ENCODE peak calls at places on chromosomes 16 and 17, in nine cellular contexts. One of them, this sample, is unnamed.
A peak's percentile ranks its signal among the peaks of the same experiment; 100 is the strongest.

GRCh38 chr17:17032131-17032692 is 10.0 kb upstream of the MPRIP start:
- DNase-seq in tibial nerve: no peak
- DNase-seq in mesendoderm: no peak
- DNase-seq in suprapubic skin: peak; percentile 67
- DNase-seq in pancreas: peak; percentile 83
- DNase-seq in gastrocnemius medialis: no peak
- DNase-seq in uterus: no peak
- DNase-seq in cardiac muscle cell: no peak
- DNase-seq in astrocyte: peak; percentile 95
- DNase-seq in this sample: peak; percentile 88

GRCh38 chr16:85380002-85380395 is 233.1 kb upstream of the GSE1 start:
- DNase-seq in pancreas: no peak
- DNase-seq in astrocyte: no peak
- DNase-seq in uterus: no peak
- DNase-seq in tibial nerve: no peak
- DNase-seq in mesendoderm: no peak
- DNase-seq in suprapubic skin: no peak
- DNase-seq in gastrocnemius medialis: no peak
- DNase-seq in cardiac muscle cell: no peak
- DNase-seq in this sample: no peak

GRCh38 chr16:85162478-85163277 is 50.4 kb upstream of the CIBAR2 start:
- DNase-seq in tibial nerve: peak; percentile 52
- DNase-seq in cardiac muscle cell: no peak
- DNase-seq in mesendoderm: no peak
- DNase-seq in uterus: peak; percentile 80
- DNase-seq in astrocyte: peak; percentile 82
- DNase-seq in suprapubic skin: peak; percentile 85
- DNase-seq in gastrocnemius medialis: peak; percentile 76
- DNase-seq in pancreas: no peak
- DNase-seq in this sample: peak; percentile 89

GRCh38 chr16:55478827-55479559 is at the start of gene MMP2:
- DNase-seq in pancreas: no peak
- DNase-seq in astrocyte: peak; percentile 65
- DNase-seq in uterus: peak; percentile 87
- DNase-seq in cardiac muscle cell: peak; percentile 62
- DNase-seq in tibial nerve: peak; percentile 75
- DNase-seq in suprapubic skin: peak; percentile 89
- DNase-seq in mesendoderm: peak; percentile 96
- DNase-seq in gastrocnemius medialis: peak; percentile 52
- DNase-seq in this sample: peak; percentile 86

GRCh38 chr17:38671939-38672720 is 2.6 kb downstream of the EPOP start:
- DNase-seq in cardiac muscle cell: peak; percentile 28
- DNase-seq in tibial nerve: no peak
- DNase-seq in pancreas: no peak
- DNase-seq in mesendoderm: peak; percentile 63
- DNase-seq in suprapubic skin: no peak
- DNase-seq in gastrocnemius medialis: no peak
- DNase-seq in uterus: no peak
- DNase-seq in astrocyte: no peak
- DNase-seq in this sample: no peak

GRCh38 chr17:45440161-45440859 is 7.6 kb upstream of the ARHGAP27 start:
- DNase-seq in mesendoderm: peak; percentile 77
- DNase-seq in astrocyte: no peak
- DNase-seq in cardiac muscle cell: no peak
- DNase-seq in gastrocnemius medialis: no peak
- DNase-seq in tibial nerve: no peak
- DNase-seq in suprapubic skin: peak; percentile 75
- DNase-seq in pancreas: no peak
- DNase-seq in uterus: no peak
- DNase-seq in this sample: no peak

GRCh38 chr17:61407211-61407911 is 7.7 kb downstream of the TBX2 start:
- DNase-seq in cardiac muscle cell: peak; percentile 65
- DNase-seq in pancreas: peak; percentile 49
- DNase-seq in uterus: no peak
- DNase-seq in astrocyte: no peak
- DNase-seq in gastrocnemius medialis: no peak
- DNase-seq in mesendoderm: no peak
- DNase-seq in tibial nerve: peak; percentile 8
- DNase-seq in suprapubic skin: no peak
- DNase-seq in this sample: peak; percentile 66

GRCh38 chr17:39937462-39937861 is 9.9 kb downstream of the LRRC3C start:
- DNase-seq in cardiac muscle cell: no peak
- DNase-seq in mesendoderm: no peak
- DNase-seq in gastrocnemius medialis: no peak
- DNase-seq in pancreas: no peak
- DNase-seq in suprapubic skin: no peak
- DNase-seq in uterus: no peak
- DNase-seq in astrocyte: no peak
- DNase-seq in tibial nerve: no peak
- DNase-seq in this sample: no peak

GRCh38 chr17:76193616-76194015 is 46.7 kb downstream of the RNF157 start:
- DNase-seq in uterus: no peak
- DNase-seq in suprapubic skin: no peak
- DNase-seq in tibial nerve: no peak
- DNase-seq in astrocyte: no peak
- DNase-seq in mesendoderm: no peak
- DNase-seq in gastrocnemius medialis: no peak
- DNase-seq in pancreas: no peak
- DNase-seq in cardiac muscle cell: no peak
- DNase-seq in this sample: no peak

GRCh38 chr16:31382485-31383161 is 10.5 kb upstream of the ITGAD start:
- DNase-seq in suprapubic skin: no peak
- DNase-seq in uterus: peak; percentile 23
- DNase-seq in cardiac muscle cell: peak; percentile 79
- DNase-seq in pancreas: peak; percentile 87
- DNase-seq in gastrocnemius medialis: peak; percentile 30
- DNase-seq in mesendoderm: peak; percentile 67
- DNase-seq in astrocyte: no peak
- DNase-seq in tibial nerve: no peak
- DNase-seq in this sample: peak; percentile 51

GRCh38 chr17:63190821-63191220 is 224.8 kb downstream of the TANC2 start:
- DNase-seq in suprapubic skin: no peak
- DNase-seq in uterus: no peak
- DNase-seq in astrocyte: no peak
- DNase-seq in pancreas: no peak
- DNase-seq in mesendoderm: no peak
- DNase-seq in cardiac muscle cell: no peak
- DNase-seq in gastrocnemius medialis: no peak
- DNase-seq in tibial nerve: no peak
- DNase-seq in this sample: no peak

GRCh38 chr17:29576214-29577008 is 7.9 kb downstream of the TP53I13 start:
- DNase-seq in pancreas: peak; percentile 51
- DNase-seq in cardiac muscle cell: no peak
- DNase-seq in gastrocnemius medialis: no peak
- DNase-seq in astrocyte: no peak
- DNase-seq in mesendoderm: no peak
- DNase-seq in tibial nerve: no peak
- DNase-seq in uterus: peak; percentile 17
- DNase-seq in suprapubic skin: no peak
- DNase-seq in this sample: peak; percentile 64

GRCh38 chr17:3656755-3657587 is 11.4 kb downstream of the TAX1BP3 start:
- DNase-seq in gastrocnemius medialis: no peak
- DNase-seq in uterus: no peak
- DNase-seq in astrocyte: no peak
- DNase-seq in tibial nerve: no peak
- DNase-seq in pancreas: no peak
- DNase-seq in suprapubic skin: no peak
- DNase-seq in mesendoderm: no peak
- DNase-seq in cardiac muscle cell: no peak
- DNase-seq in this sample: no peak

GRCh38 chr16:84274515-84274914 is 20.2 kb upstream of the WFDC1 start:
- DNase-seq in uterus: no peak
- DNase-seq in tibial nerve: no peak
- DNase-seq in cardiac muscle cell: no peak
- DNase-seq in astrocyte: no peak
- DNase-seq in mesendoderm: no peak
- DNase-seq in suprapubic skin: no peak
- DNase-seq in gastrocnemius medialis: no peak
- DNase-seq in pancreas: no peak
- DNase-seq in this sample: no peak

GRCh38 chr17:43701318-43701743 is 39.6 kb upstream of the MEOX1 start:
- DNase-seq in mesendoderm: no peak
- DNase-seq in cardiac muscle cell: no peak
- DNase-seq in astrocyte: peak; percentile 93
- DNase-seq in tibial nerve: no peak
- DNase-seq in uterus: no peak
- DNase-seq in suprapubic skin: no peak
- DNase-seq in pancreas: no peak
- DNase-seq in gastrocnemius medialis: no peak
- DNase-seq in this sample: no peak

GRCh38 chr17:68319420-68320162 is 28.3 kb downstream of the ARSG start:
- DNase-seq in gastrocnemius medialis: peak; percentile 78
- DNase-seq in astrocyte: no peak
- DNase-seq in uterus: no peak
- DNase-seq in suprapubic skin: no peak
- DNase-seq in tibial nerve: no peak
- DNase-seq in mesendoderm: peak; percentile 82
- DNase-seq in pancreas: no peak
- DNase-seq in cardiac muscle cell: no peak
- DNase-seq in this sample: no peak
- H3K4me3 ChIP-seq in gastrocnemius medialis: peak overlapping the region; percentile 21
- H3K4me3 ChIP-seq in astrocyte: no peak overlapping the region
- H3K4me3 ChIP-seq in uterus: no peak overlapping the region
- H3K4me3 ChIP-seq in suprapubic skin: no peak overlapping the region
- H3K4me3 ChIP-seq in tibial nerve: no peak overlapping the region
- H3K4me3 ChIP-seq in mesendoderm: no peak overlapping the region
- H3K4me3 ChIP-seq in pancreas: no peak overlapping the region
- H3K4me3 ChIP-seq in cardiac muscle cell: no peak overlapping the region
- H3K4me3 ChIP-seq in this sample: no peak overlapping the region

GRCh38 chr16:87101903-87102302 is 215.3 kb downstream of the C16orf95 start:
- DNase-seq in suprapubic skin: no peak
- DNase-seq in cardiac muscle cell: no peak
- DNase-seq in mesendoderm: no peak
- DNase-seq in pancreas: no peak
- DNase-seq in tibial nerve: no peak
- DNase-seq in gastrocnemius medialis: no peak
- DNase-seq in astrocyte: peak; percentile 69
- DNase-seq in uterus: no peak
- DNase-seq in this sample: no peak

GRCh38 chr16:87099001-87099740 is 218.0 kb downstream of the C16orf95 start:
- DNase-seq in pancreas: peak; percentile 66
- DNase-seq in gastrocnemius medialis: no peak
- DNase-seq in uterus: no peak
- DNase-seq in astrocyte: no peak
- DNase-seq in cardiac muscle cell: no peak
- DNase-seq in suprapubic skin: no peak
- DNase-seq in mesendoderm: no peak
- DNase-seq in tibial nerve: no peak
- DNase-seq in this sample: no peak

GRCh38 chr16:87100306-87101058 is 216.7 kb downstream of the C16orf95 start:
- DNase-seq in gastrocnemius medialis: no peak
- DNase-seq in cardiac muscle cell: no peak
- DNase-seq in mesendoderm: peak; percentile 68
- DNase-seq in uterus: no peak
- DNase-seq in suprapubic skin: no peak
- DNase-seq in pancreas: no peak
- DNase-seq in tibial nerve: no peak
- DNase-seq in astrocyte: no peak
- DNase-seq in this sample: no peak

GRCh38 chr16:87096746-87097145 is 220.4 kb downstream of the C16orf95 start:
- DNase-seq in mesendoderm: no peak
- DNase-seq in tibial nerve: no peak
- DNase-seq in astrocyte: no peak
- DNase-seq in gastrocnemius medialis: no peak
- DNase-seq in uterus: no peak
- DNase-seq in suprapubic skin: no peak
- DNase-seq in pancreas: no peak
- DNase-seq in cardiac muscle cell: no peak
- DNase-seq in this sample: no peak

GRCh38 chr16:87098361-87098760 is 218.8 kb downstream of the C16orf95 start:
- DNase-seq in gastrocnemius medialis: no peak
- DNase-seq in suprapubic skin: no peak
- DNase-seq in tibial nerve: no peak
- DNase-seq in mesendoderm: no peak
- DNase-seq in pancreas: peak; percentile 64
- DNase-seq in cardiac muscle cell: no peak
- DNase-seq in astrocyte: no peak
- DNase-seq in uterus: no peak
- DNase-seq in this sample: no peak
- H3K27me3 ChIP-seq in gastrocnemius medialis: peaks cover 14% of the 10 kb centered on the region
- H3K27me3 ChIP-seq in suprapubic skin: peaks cover 36% of the 10 kb centered on the region
- H3K27me3 ChIP-seq in tibial nerve: no peaks in the 10 kb centered on the region
- H3K27me3 ChIP-seq in mesendoderm: no peaks in the 10 kb centered on the region
- H3K27me3 ChIP-seq in pancreas: no peaks in the 10 kb centered on the region
- H3K27me3 ChIP-seq in cardiac muscle cell: no peaks in the 10 kb centered on the region
- H3K27me3 ChIP-seq in astrocyte: peaks cover 2% of the 10 kb centered on the region
- H3K27me3 ChIP-seq in uterus: no peaks in the 10 kb centered on the region
- H3K27me3 ChIP-seq in this sample: no peaks in the 10 kb centered on the region

GRCh38 chr16:67963325-67964321 is 4.8 kb downstream of the SLC12A4 start:
- DNase-seq in uterus: peak; percentile 48
- DNase-seq in cardiac muscle cell: peak; percentile 52
- DNase-seq in mesendoderm: peak; percentile 29
- DNase-seq in gastrocnemius medialis: no peak
- DNase-seq in astrocyte: no peak
- DNase-seq in tibial nerve: no peak
- DNase-seq in pancreas: no peak
- DNase-seq in suprapubic skin: peak; percentile 65
- DNase-seq in this sample: no peak
- H3K4me1 ChIP-seq in uterus: peaks cover 30% of the 10 kb centered on the region
- H3K4me1 ChIP-seq in cardiac muscle cell: peaks cover 7% of the 10 kb centered on the region
- H3K4me1 ChIP-seq in mesendoderm: peaks cover 8% of the 10 kb centered on the region
- H3K4me1 ChIP-seq in gastrocnemius medialis: peaks cover 90% of the 10 kb centered on the region
- H3K4me1 ChIP-seq in astrocyte: peaks cover 46% of the 10 kb centered on the region
- H3K4me1 ChIP-seq in tibial nerve: peaks cover 55% of the 10 kb centered on the region
- H3K4me1 ChIP-seq in pancreas: peaks cover 15% of the 10 kb centered on the region
- H3K4me1 ChIP-seq in suprapubic skin: peaks cover 81% of the 10 kb centered on the region
- H3K4me1 ChIP-seq in this sample: no peaks in the 10 kb centered on the region

GRCh38 chr17:73754886-73755285 is 110.6 kb upstream of the SDK2 start:
- DNase-seq in tibial nerve: no peak
- DNase-seq in cardiac muscle cell: no peak
- DNase-seq in uterus: no peak
- DNase-seq in gastrocnemius medialis: no peak
- DNase-seq in mesendoderm: no peak
- DNase-seq in astrocyte: no peak
- DNase-seq in suprapubic skin: no peak
- DNase-seq in pancreas: no peak
- DNase-seq in this sample: no peak

GRCh38 chr17:73757324-73757942 is 113.2 kb upstream of the SDK2 start:
- DNase-seq in suprapubic skin: no peak
- DNase-seq in tibial nerve: no peak
- DNase-seq in mesendoderm: no peak
- DNase-seq in astrocyte: no peak
- DNase-seq in pancreas: no peak
- DNase-seq in gastrocnemius medialis: no peak
- DNase-seq in uterus: no peak
- DNase-seq in cardiac muscle cell: no peak
- DNase-seq in this sample: no peak

GRCh38 chr17:73759324-73760185 is 115.3 kb upstream of the SDK2 start:
- DNase-seq in tibial nerve: no peak
- DNase-seq in uterus: no peak
- DNase-seq in gastrocnemius medialis: no peak
- DNase-seq in cardiac muscle cell: no peak
- DNase-seq in suprapubic skin: no peak
- DNase-seq in pancreas: no peak
- DNase-seq in astrocyte: no peak
- DNase-seq in mesendoderm: no peak
- DNase-seq in this sample: no peak

GRCh38 chr17:73758245-73758644 is 114.0 kb upstream of the SDK2 start:
- DNase-seq in mesendoderm: no peak
- DNase-seq in astrocyte: no peak
- DNase-seq in pancreas: no peak
- DNase-seq in tibial nerve: no peak
- DNase-seq in uterus: no peak
- DNase-seq in suprapubic skin: no peak
- DNase-seq in gastrocnemius medialis: no peak
- DNase-seq in cardiac muscle cell: no peak
- DNase-seq in this sample: no peak

GRCh38 chr17:73760186-73760758 is 116.0 kb upstream of the SDK2 start:
- DNase-seq in uterus: no peak
- DNase-seq in gastrocnemius medialis: no peak
- DNase-seq in astrocyte: no peak
- DNase-seq in pancreas: no peak
- DNase-seq in suprapubic skin: no peak
- DNase-seq in mesendoderm: peak; percentile 81
- DNase-seq in tibial nerve: no peak
- DNase-seq in cardiac muscle cell: peak; percentile 34
- DNase-seq in this sample: no peak
- H3K4me3 ChIP-seq in uterus: no peak overlapping the region
- H3K4me3 ChIP-seq in gastrocnemius medialis: no peak overlapping the region
- H3K4me3 ChIP-seq in astrocyte: no peak overlapping the region
- H3K4me3 ChIP-seq in pancreas: no peak overlapping the region
- H3K4me3 ChIP-seq in suprapubic skin: no peak overlapping the region
- H3K4me3 ChIP-seq in mesendoderm: no peak overlapping the region
- H3K4me3 ChIP-seq in tibial nerve: no peak overlapping the region
- H3K4me3 ChIP-seq in cardiac muscle cell: no peak overlapping the region
- H3K4me3 ChIP-seq in this sample: no peak overlapping the region